ENCODE peak calls at places on chromosomes 4 and X, in five cellular contexts. O is mesenchymal stem cell, R is IMR-90, J is neuronal stem cell, C is trophoblast cell. F is an unnamed sample. For H3K79me1, the result is how much of the 10 kb centered on the place peaks cover.

GRCh38 chr4:24476209-24476781 is 108.1 kb downstream of the DHX15 start:
- DNase-seq in O (peak), R (peak), J (no peak), C (peak), F (peak)

GRCh38 chrX:22526339-22526738 is 253.6 kb downstream of the CBLL2 start:
- DNase-seq in O (no peak), R (peak), J (no peak), C (peak), F (no peak)

GRCh38 chr4:136864580-136865185 is 667.6 kb downstream of the PCDH18 start:
- DNase-seq in O (peak), R (peak), J (peak), C (peak), F (peak)

GRCh38 chr4:6087669-6088068 is 69.4 kb upstream of the C4orf50 start:
- DNase-seq in O (no peak), R (peak), J (peak), C (peak), F (peak)

GRCh38 chrX:139691493-139691842 is 16.5 kb downstream of the MCF2 start:
- DNase-seq in O (no peak), R (no peak), J (no peak), C (no peak), F (peak)

GRCh38 chr4:153045111-153045982 is 109.2 kb downstream of the FHDC1 start:
- DNase-seq in O (no peak), R (no peak), J (no peak), C (no peak), F (no peak)

GRCh38 chrX:65644621-65645287 is 22.7 kb upstream of the MSN start:
- DNase-seq in O (peak), R (peak), J (no peak), C (peak), F (peak)

GRCh38 chr4:53591372-53591892 is at the start of gene LNX1:
- DNase-seq in O (no peak), R (no peak), J (no peak), C (peak), F (peak)

GRCh38 chr4:77493829-77494551 is 111.6 kb upstream of the CXCL13 start:
- DNase-seq in O (no peak), R (no peak), J (no peak), C (peak), F (no peak)

GRCh38 chr4:164977243-164978164 is at the start of gene TRIM61:
- DNase-seq in O (peak), R (peak), J (peak), C (no peak), F (peak)

GRCh38 chr4:54568184-54568583 is 89.6 kb upstream of the KIT start:
- DNase-seq in O (peak), R (peak), J (no peak), C (peak), F (no peak)

GRCh38 chrX:153970398-153971123 is 1.1 kb downstream of the HCFC1 start:
- DNase-seq in O (peak), R (peak), J (peak), C (peak), F (peak)

GRCh38 chrX:153971124-153971631 is 440 bp downstream of the HCFC1 start:
- DNase-seq in O (peak), R (peak), J (peak), C (peak), F (peak)

GRCh38 chrX:153973127-153974002 is 811 bp downstream of the TMEM187 start:
- DNase-seq in O (no peak), R (no peak), J (no peak), C (no peak), F (no peak)

GRCh38 chrX:153972368-153973126 is at the start of gene TMEM187:
- DNase-seq in O (peak), R (peak), J (peak), C (peak), F (peak)

GRCh38 chrX:153971632-153972367 is at the start of gene HCFC1:
- DNase-seq in O (peak), R (peak), J (peak), C (peak), F (peak)
- H3K4ac ChIP-seq in O (peak), R (peak), J (peak), C (peak), F (peak)

DNA sequence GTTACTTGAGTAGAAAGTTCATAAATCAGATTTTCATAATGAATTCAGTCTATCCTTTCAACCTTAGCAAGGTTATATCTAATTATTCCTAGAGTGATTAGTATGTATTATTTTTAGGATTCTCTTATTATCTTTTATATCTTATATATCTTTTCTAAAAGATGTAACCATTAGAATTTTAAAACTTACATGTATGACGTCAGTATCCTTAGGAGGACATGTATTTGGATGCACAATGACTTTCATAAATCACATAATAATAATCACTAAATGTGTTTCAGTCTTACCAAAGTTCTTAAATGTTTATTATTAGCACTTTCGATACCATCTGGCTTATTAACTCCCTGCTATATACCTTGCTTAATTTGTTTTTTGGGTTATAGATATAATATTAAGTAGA is 1400.5 kb upstream of the IGFBP7 start:
- DNase-seq in O (no peak), R (no peak), J (no peak), C (no peak), F (no peak)
- H3K4me3 ChIP-seq in O (no peak), R (no peak), J (no peak), C (no peak), F (no peak)

DNA sequence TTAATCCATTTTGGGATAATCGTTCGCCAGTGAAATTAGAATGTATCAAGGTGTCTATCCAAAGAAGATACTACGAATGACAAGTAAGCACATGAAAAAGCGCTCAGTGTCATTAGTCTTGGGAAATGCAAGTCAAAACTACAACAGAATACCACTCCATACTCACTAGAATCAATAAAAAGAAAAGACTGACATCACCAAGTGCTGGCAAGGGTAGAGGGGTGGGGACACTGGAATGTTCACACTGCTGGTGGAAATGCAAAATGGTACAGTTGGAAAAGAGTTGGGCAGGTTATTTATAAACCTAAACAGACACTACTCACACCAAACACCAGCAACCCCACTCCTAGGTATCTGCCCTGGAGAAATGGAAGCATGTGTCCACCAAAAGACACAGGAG is 11.2 kb downstream of the WDR1 start:
- DNase-seq in O (no peak), R (no peak), J (no peak), C (no peak), F (no peak)
- H3K79me1 ChIP-seq in O (under half), R (half or more), J (under half), C (under half), F (under half)

GRCh38 chr4:139018501-139018900 is 2.9 kb downstream of the NOCT start:
- DNase-seq in O (no peak), R (peak), J (no peak), C (no peak), F (no peak)

GRCh38 chr4:139015948-139016451 is 419 bp downstream of the NOCT start:
- DNase-seq in O (peak), R (peak), J (no peak), C (no peak), F (peak)

GRCh38 chr4:139017861-139018260 is 2.3 kb downstream of the NOCT start:
- DNase-seq in O (no peak), R (no peak), J (no peak), C (peak), F (no peak)

GRCh38 chr4:139014391-139015268 is 951 bp upstream of the NOCT start:
- DNase-seq in O (peak), R (peak), J (no peak), C (peak), F (peak)

GRCh38 chr4:139015269-139015947 is at the start of gene NOCT:
- DNase-seq in O (peak), R (peak), J (peak), C (peak), F (peak)
- H3K4ac ChIP-seq in O (peak), R (peak), J (no peak), C (peak), F (peak)

GRCh38 chr4:173527103-173527876 is 2.7 kb downstream of the HAND2 start:
- DNase-seq in O (peak), R (no peak), J (no peak), C (no peak), F (peak)
- H3K4me3 ChIP-seq in O (peak), R (no peak), J (no peak), C (peak), F (no peak)

GRCh38 chr4:155072417-155072816 is 136.0 kb upstream of the NPY2R start:
- DNase-seq in O (no peak), R (no peak), J (no peak), C (no peak), F (no peak)
- H3K79me1 ChIP-seq in O (under half), R (under half), J (under half), C (under half), F (under half)

GRCh38 chr4:25667931-25668557 is 12.4 kb downstream of the SLC34A2 start:
- DNase-seq in O (no peak), R (no peak), J (no peak), C (peak), F (peak)

GRCh38 chr4:25662306-25662705 is 6.7 kb downstream of the SLC34A2 start:
- DNase-seq in O (no peak), R (no peak), J (no peak), C (no peak), F (no peak)

GRCh38 chr4:25670991-25671390 is 15.3 kb downstream of the SLC34A2 start:
- DNase-seq in O (no peak), R (no peak), J (no peak), C (no peak), F (no peak)

GRCh38 chr4:25663778-25664177 is 8.1 kb downstream of the SLC34A2 start:
- DNase-seq in O (no peak), R (no peak), J (no peak), C (no peak), F (no peak)

DNA sequence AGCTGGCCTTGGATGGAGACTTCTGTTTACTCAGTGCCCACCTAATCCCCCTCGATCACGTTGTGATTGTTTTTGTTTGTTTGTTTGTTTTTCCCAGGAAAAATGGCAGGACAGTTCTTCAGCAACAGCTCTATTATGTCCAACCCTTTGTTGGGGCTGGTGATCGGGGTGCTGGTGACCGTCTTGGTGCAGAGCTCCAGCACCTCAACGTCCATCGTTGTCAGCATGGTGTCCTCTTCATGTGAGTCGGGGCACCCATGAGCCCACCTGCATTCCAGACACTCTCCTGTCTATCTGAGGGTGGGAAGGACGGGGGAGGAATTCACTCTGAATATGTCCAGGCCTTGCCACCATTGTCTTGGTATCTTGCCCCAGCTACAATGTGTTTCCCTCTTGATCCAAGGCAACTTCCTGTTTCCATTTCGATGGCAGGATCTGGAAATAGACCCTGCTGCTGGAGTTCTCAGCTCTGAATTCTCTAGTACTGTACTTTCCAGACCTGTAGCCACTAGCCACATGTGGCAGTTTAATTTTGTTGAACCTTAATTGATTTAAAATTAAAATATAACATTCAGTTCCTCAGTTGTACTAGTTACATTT is 10.5 kb downstream of the SLC34A2 start:
- DNase-seq in O (no peak), R (no peak), J (no peak), C (no peak), F (no peak)
- H3K4ac ChIP-seq in O (no peak), R (no peak), J (no peak), C (no peak), F (no peak)

DNA sequence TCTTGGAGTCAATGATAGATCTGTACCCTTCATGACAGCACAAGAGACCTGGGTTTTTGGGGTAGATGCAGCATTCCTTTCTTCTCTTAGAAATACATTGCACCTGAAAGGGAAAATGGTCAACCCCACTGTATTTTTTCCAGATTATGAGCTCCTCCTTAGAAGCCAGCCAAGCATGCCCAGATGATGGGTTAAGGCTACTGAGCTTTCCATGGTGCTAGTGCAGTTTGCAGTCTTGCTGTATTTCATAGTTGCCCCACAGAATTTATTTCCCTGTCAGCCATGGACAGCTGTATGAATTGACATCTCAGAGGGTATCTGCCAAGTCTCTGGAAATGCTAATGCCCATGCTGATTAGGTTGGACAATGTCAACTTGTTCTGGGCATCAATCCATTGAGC is 73.7 kb upstream of the H2AZ1 start:
- DNase-seq in O (no peak), R (no peak), J (no peak), C (no peak), F (no peak)
- H3K4me3 ChIP-seq in O (no peak), R (no peak), J (no peak), C (no peak), F (no peak)

DNA sequence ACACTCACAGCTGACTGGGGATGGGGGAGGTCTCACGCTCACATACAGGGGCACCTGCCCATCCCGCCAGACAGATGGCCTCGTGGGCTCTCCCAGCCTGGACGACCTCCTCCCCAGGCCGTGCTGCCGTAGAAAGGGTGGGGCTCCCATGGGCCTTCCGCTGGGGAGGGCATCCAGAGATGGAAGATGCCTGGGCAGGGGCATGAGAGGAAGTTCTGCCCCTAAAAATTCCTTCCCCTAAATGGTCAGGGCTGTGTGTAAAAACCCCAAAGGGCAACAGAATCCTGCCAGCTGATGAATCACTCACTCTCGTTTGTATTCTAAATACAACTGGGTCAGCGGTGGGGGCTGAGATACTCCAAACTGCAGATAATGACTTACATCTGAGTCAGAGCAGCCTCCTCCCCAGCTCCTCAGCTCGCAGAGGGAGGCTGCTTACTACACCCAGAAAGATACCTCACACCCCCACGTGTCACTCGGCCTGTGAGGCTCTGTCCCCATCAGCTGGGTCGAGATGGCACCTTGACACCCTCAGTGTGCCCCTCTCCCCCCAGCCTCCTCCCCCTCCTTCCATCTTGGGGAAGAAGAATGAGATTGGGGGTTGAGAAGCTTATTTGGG is 10.1 kb downstream of the WDR1 start:
- DNase-seq in O (peak), R (peak), J (no peak), C (peak), F (peak)
- H3K79me1 ChIP-seq in O (under half), R (half or more), J (under half), C (under half), F (under half)

DNA sequence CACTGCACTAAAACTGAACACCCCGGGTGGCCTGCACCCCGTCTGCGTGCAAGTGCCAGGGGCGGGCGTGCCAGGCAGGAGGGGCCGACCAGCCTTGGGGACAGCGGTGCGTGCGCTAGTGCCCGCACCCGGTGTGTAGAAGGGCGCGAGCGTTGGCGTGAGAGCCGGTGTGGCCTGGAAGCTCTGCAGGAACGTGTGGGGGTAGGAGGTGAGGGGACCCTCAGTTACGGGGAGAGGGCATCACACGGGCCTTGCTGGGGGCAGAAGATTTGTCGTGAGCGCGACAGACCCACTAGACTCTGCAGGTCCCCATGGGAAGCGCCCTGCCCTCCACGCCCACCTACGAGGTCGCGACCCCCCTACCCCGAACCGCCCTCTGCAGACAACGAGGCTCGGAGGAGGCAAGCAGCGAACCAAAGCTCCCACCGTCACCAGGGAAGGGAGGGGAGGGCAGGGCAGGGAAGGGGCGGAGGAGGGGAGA is 105.8 kb downstream of the FAM53A start:
- DNase-seq in O (no peak), R (no peak), J (peak), C (no peak), F (peak)
- H3K4ac ChIP-seq in O (no peak), R (no peak), J (no peak), C (no peak), F (no peak)

F was measured in mesendoderm.